ENCODE peak calls at places on chromosomes 16 and 17, in seven cellular contexts. E is left ventricle myocardium inferior, A is AG09309, X is fibroblast of mammary gland, S is mammary epithelial cell, P is A549, D is PC-3. Y is an unnamed sample.

GRCh38 chr17:282000-282911 is 70.4 kb downstream of the RPH3AL start:
- DNase-seq in E (no peak), A (no peak), X (no peak), S (no peak), P (no peak), D (no peak), Y (peak)

GRCh38 chr17:77503916-77504651 is 363.3 kb downstream of the SEC14L1 start:
- DNase-seq in E (no peak), A (no peak), X (no peak), S (no peak), P (no peak), D (no peak), Y (no peak)

GRCh38 chr17:55116440-55116914 is 147.9 kb downstream of the STXBP4 start:
- DNase-seq in E (no peak), A (no peak), X (no peak), S (no peak), P (no peak), D (peak), Y (no peak)

GRCh38 chr17:67443931-67444597 is 67.0 kb downstream of the PITPNC1 start:
- DNase-seq in E (no peak), A (no peak), X (peak), S (no peak), P (no peak), D (no peak), Y (no peak)

GRCh38 chr17:8829036-8829941 is 30.1 kb upstream of the MFSD6L start:
- DNase-seq in E (no peak), A (no peak), X (no peak), S (no peak), P (no peak), D (no peak), Y (no peak)

GRCh38 chr16:31295206-31295605 is 35.4 kb downstream of the ITGAM start:
- DNase-seq in E (no peak), A (no peak), X (no peak), S (no peak), P (no peak), D (no peak), Y (no peak)

GRCh38 chr16:84883301-84883700 is 63.5 kb downstream of the CRISPLD2 start:
- DNase-seq in E (peak), A (no peak), X (peak), S (peak), P (no peak), D (no peak), Y (no peak)

GRCh38 chr17:36938566-36939058 is 1.3 kb downstream of the LHX1 start:
- DNase-seq in E (no peak), A (no peak), X (no peak), S (no peak), P (no peak), D (no peak), Y (no peak)

GRCh38 chr17:81187586-81188490 is 21.8 kb upstream of the AATK start:
- DNase-seq in E (no peak), A (no peak), X (no peak), S (no peak), P (no peak), D (no peak), Y (no peak)

GRCh38 chr17:31674305-31674704 is 184.7 kb downstream of the COPRS start:
- DNase-seq in E (no peak), A (no peak), X (peak), S (peak), P (no peak), D (peak), Y (no peak)

DNA sequence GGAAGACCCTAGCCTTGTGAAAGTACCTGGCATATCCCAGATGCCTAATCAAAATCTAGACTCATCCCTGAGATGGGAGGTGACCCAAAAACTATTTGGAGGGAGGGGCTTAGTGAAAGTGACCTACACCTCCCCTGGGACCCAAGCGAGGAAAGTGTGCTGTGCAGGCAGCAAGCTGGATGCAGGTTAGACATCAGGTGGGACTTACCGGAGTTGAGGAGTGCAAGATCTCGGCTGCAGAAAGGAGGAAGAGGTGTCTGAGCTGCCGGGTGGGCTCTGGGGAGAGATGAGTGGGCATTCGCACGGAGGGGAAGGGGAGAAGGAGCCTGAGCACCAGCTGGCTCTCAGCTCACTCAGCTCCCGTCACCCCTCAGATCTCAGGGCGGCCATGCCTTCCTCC is 10.3 kb upstream of the SBK1 start:
- DNase-seq in E (no peak), A (no peak), X (no peak), S (no peak), P (no peak), D (no peak), Y (no peak)
- TF ChIP-seq CTCF in E (no peak), A (no peak), X (no peak), S (no peak), P (no peak), D (no peak), Y (no peak)

GRCh38 chr17:74211141-74211928 is 2.0 kb upstream of the TTYH2 start:
- DNase-seq in E (no peak), A (no peak), X (peak), S (no peak), P (no peak), D (peak), Y (no peak)
- H3K4me3 ChIP-seq in E (peak), A (peak), X (peak), S (no peak), P (no peak), D (peak), Y (no peak)

GRCh38 chr16:83113317-83113716 is 486.5 kb downstream of the CDH13 start:
- DNase-seq in E (no peak), A (no peak), X (peak), S (no peak), P (peak), D (no peak), Y (no peak)
- TF ChIP-seq CTCF in E (peak), A (peak), X (peak), S (peak), P (peak), D (peak), Y (peak)

GRCh38 chr17:7241783-7242716 is at the start of gene GABARAP:
- DNase-seq in E (peak), A (peak), X (peak), S (peak), P (peak), D (peak), Y (peak)

GRCh38 chr17:7242717-7243576 is 698 bp upstream of the GABARAP start:
- DNase-seq in E (peak), A (peak), X (peak), S (peak), P (peak), D (peak), Y (peak)

GRCh38 chr17:7239091-7240027 is at the start of gene PHF23:
- DNase-seq in E (peak), A (peak), X (peak), S (peak), P (peak), D (peak), Y (peak)

GRCh38 chr17:7240375-7240774 is 1.1 kb upstream of the PHF23 start:
- DNase-seq in E (no peak), A (no peak), X (no peak), S (no peak), P (no peak), D (no peak), Y (no peak)

GRCh38 chr17:7241047-7241733 is 1.1 kb downstream of the GABARAP start:
- DNase-seq in E (no peak), A (no peak), X (no peak), S (no peak), P (no peak), D (no peak), Y (no peak)
- H3K4me3 ChIP-seq in E (peak), A (peak), X (peak), S (peak), P (peak), D (peak), Y (peak)

DNA sequence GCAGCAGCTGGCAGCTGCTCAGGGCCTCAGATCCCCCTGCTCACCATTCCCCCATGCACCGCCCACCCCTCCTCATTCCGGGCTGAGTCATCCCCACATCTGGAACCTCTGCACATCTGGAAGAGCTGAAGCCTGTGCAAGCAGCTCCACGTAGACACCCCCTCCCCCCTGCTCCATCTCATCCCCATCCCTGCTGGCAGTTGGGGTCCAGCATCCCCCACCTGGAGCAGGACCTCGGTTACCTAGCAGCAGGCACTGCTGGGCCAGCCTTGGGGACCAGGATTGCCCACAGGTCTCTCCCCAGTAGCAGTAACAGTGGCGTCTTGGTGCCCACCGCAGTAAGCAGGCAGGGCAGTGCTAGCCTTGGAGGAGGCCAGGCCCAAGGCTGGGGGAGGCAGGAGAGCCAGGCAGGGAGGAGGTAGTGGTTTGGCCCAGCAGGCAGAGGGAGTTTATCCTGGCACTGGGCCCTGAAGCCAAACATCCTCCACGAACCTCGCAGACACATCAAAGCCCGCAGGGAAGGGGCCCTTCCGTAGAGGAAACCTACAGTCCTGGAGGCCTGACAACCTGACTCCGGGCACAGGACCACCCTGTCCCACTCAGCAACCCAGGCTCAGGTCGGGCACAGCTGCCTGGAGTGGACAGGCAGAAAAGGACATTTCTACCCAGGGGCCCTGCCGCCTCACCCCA is 7.7 kb upstream of the TMEM92 start:
- DNase-seq in E (no peak), A (peak), X (peak), S (peak), P (peak), D (peak), Y (peak)
- TF ChIP-seq CTCF in E (no peak), A (peak), X (peak), S (no peak), P (no peak), D (peak), Y (no peak)

GRCh38 chr17:79930786-79931516 is 91.7 kb upstream of the CBX4 start:
- DNase-seq in E (no peak), A (no peak), X (no peak), S (no peak), P (no peak), D (no peak), Y (no peak)
- H3K4me3 ChIP-seq in E (peak), A (no peak), X (no peak), S (no peak), P (no peak), D (no peak), Y (no peak)

GRCh38 chr16:89292443-89293078 is 75.1 kb downstream of the ZNF778 start:
- DNase-seq in E (no peak), A (no peak), X (no peak), S (no peak), P (no peak), D (no peak), Y (no peak)

GRCh38 chr16:89291776-89292175 is 74.3 kb downstream of the ZNF778 start:
- DNase-seq in E (no peak), A (no peak), X (no peak), S (no peak), P (no peak), D (no peak), Y (no peak)

GRCh38 chr16:89295071-89295900 is 77.8 kb downstream of the ZNF778 start:
- DNase-seq in E (no peak), A (no peak), X (no peak), S (no peak), P (no peak), D (no peak), Y (no peak)

GRCh38 chr16:89294486-89294885 is 77.0 kb downstream of the ZNF778 start:
- DNase-seq in E (no peak), A (no peak), X (no peak), S (no peak), P (no peak), D (no peak), Y (no peak)

DNA sequence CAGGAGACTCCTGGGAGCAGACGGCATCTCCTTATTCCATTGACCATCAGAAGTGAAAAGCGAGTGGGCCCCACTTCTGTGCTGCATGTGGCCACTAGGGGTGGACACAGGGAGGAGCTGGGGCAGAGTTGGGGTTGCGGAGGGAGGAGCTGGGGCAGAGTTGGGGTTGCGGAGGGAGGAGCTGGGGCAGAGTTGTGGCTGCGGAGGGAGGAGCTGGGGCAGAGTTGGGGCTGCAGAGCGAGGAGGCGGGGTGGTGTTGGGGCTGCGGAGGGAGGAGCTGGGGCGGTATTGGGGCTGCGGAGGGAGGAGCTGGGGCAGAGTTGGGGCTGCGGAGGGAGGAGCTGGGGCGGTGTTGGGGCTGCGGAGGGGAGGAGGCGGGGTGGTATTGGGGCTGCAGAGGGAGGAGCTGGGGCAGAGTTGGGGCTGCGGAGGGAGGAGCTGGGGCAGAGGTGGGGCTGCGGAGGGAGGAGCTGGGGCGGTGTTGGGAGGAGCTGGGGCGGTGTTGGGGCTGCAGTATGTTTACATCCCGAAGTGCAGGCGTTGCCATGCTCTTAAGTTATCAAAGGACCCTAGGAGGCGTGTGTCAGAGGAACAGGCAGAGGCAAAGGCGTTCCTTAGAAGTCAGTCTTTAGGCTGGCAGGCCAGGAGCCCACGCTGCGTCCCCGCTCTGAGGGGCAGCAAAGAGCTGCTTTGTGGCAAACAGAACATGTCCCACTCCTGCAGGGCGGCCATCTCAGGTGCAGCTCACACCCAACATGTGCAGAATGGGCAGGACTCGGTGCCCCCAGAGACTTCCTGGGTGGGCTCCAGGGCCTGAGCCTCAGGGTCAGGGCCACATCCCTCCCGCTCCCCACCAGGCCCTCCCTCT is 76.0 kb downstream of the ZNF778 start:
- DNase-seq in E (no peak), A (no peak), X (no peak), S (no peak), P (no peak), D (no peak), Y (no peak)
- TF ChIP-seq CTCF in E (peak), A (no peak), X (peak), S (no peak), P (no peak), D (peak), Y (no peak)

DNA sequence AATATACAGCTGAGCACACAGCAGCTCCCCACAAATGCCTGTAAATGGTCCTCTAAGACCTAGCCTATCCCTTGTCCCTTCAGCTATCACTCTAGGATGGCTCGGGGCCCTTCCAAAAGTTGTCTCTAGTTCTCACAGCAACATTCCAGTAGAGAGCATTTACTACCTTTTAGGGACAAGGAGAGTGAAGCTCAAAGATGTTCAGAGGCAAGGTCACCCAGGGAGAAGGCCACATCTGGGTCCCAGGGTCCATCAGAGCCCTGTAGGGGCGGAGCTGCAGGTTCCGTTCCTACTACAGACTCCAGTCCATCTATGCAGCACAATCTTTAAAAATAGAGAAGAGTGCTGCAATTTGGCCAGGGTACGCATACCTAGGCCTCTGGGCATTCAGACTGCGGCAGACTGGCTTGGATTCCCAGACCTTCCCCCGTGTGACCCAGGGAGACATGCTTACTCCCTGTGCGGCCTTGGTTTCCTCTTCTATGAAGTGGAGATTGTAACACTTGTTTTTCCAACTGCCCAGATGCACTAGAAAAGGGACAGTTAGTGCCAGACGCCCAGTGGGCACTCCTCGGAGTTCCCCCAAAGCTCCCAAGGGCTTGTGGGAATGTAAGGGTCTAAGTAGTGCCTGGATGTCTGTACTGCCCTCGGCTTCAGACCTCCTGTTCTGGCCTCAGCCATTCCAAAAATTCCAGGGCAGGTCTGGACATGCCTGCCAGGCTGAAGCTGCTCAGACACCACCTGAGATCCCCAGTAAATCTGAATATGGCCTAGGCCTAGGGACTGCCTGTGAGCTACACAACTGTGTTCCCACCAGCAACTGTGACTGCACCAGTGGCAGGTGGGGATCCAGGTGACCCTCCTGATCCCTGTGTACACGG is 2.5 kb downstream of the SLC12A4 start:
- DNase-seq in E (no peak), A (no peak), X (no peak), S (peak), P (no peak), D (no peak), Y (no peak)
- H3K4me3 ChIP-seq in E (peak), A (peak), X (peak), S (peak), P (peak), D (no peak), Y (no peak)

Y was measured in right lobe of liver.